ENCODE peak calls at places on chromosomes 4 and X, in eight cellular contexts. One of them, this sample, is unnamed.

GRCh38 chr4:54139332-54139731 is 39.4 kb downstream of the GSX2 start:
- DNase-seq in NCI-H2029 treated with DMSO at 0.1 percent for 48 hours: no peak
- DNase-seq in RPMI8226: no peak
- DNase-seq in MM.1S: no peak
- DNase-seq in activated CD4-positive, alpha-beta T cell treated with anti-CD3 and anti-CD28 coated beads, Interleukin-2, amount 50 U/mL, for 1 hour: no peak
- DNase-seq in bronchial epithelial cell: no peak
- DNase-seq in stimulated activated effector memory CD8-positive, alpha-beta T cell treated with anti-CD3 and anti-CD28 coated beads, Interleukin-12 subunit alpha, Interleukin-12 subunit beta, amount 100 ng/mL, for 72 hours: no peak
- DNase-seq in H7: no peak
- DNase-seq in this sample: no peak

GRCh38 chr4:13559414-13559813 is 15.1 kb upstream of the NKX3-2 start:
- DNase-seq in NCI-H2029 treated with DMSO at 0.1 percent for 48 hours: no peak
- DNase-seq in RPMI8226: no peak
- DNase-seq in MM.1S: no peak
- DNase-seq in activated CD4-positive, alpha-beta T cell treated with anti-CD3 and anti-CD28 coated beads, Interleukin-2, amount 50 U/mL, for 1 hour: no peak
- DNase-seq in bronchial epithelial cell: peak
- DNase-seq in stimulated activated effector memory CD8-positive, alpha-beta T cell treated with anti-CD3 and anti-CD28 coated beads, Interleukin-12 subunit alpha, Interleukin-12 subunit beta, amount 100 ng/mL, for 72 hours: no peak
- DNase-seq in H7: no peak
- DNase-seq in this sample: no peak

GRCh38 chrX:23644744-23645143 is 22.5 kb upstream of the PRDX4 start:
- DNase-seq in NCI-H2029 treated with DMSO at 0.1 percent for 48 hours: no peak
- DNase-seq in RPMI8226: no peak
- DNase-seq in MM.1S: no peak
- DNase-seq in activated CD4-positive, alpha-beta T cell treated with anti-CD3 and anti-CD28 coated beads, Interleukin-2, amount 50 U/mL, for 1 hour: no peak
- DNase-seq in bronchial epithelial cell: no peak
- DNase-seq in stimulated activated effector memory CD8-positive, alpha-beta T cell treated with anti-CD3 and anti-CD28 coated beads, Interleukin-12 subunit alpha, Interleukin-12 subunit beta, amount 100 ng/mL, for 72 hours: no peak
- DNase-seq in H7: no peak
- DNase-seq in this sample: no peak

GRCh38 chr4:52260507-52261302 is 209.6 kb downstream of the SPATA18 start:
- DNase-seq in NCI-H2029 treated with DMSO at 0.1 percent for 48 hours: no peak
- DNase-seq in RPMI8226: no peak
- DNase-seq in MM.1S: no peak
- DNase-seq in activated CD4-positive, alpha-beta T cell treated with anti-CD3 and anti-CD28 coated beads, Interleukin-2, amount 50 U/mL, for 1 hour: no peak
- DNase-seq in bronchial epithelial cell: no peak
- DNase-seq in stimulated activated effector memory CD8-positive, alpha-beta T cell treated with anti-CD3 and anti-CD28 coated beads, Interleukin-12 subunit alpha, Interleukin-12 subunit beta, amount 100 ng/mL, for 72 hours: no peak
- DNase-seq in H7: no peak
- DNase-seq in this sample: no peak

GRCh38 chr4:82493721-82494425 is 63.5 kb downstream of the ENOPH1 start:
- DNase-seq in NCI-H2029 treated with DMSO at 0.1 percent for 48 hours: no peak
- DNase-seq in RPMI8226: no peak
- DNase-seq in MM.1S: no peak
- DNase-seq in activated CD4-positive, alpha-beta T cell treated with anti-CD3 and anti-CD28 coated beads, Interleukin-2, amount 50 U/mL, for 1 hour: no peak
- DNase-seq in bronchial epithelial cell: peak
- DNase-seq in stimulated activated effector memory CD8-positive, alpha-beta T cell treated with anti-CD3 and anti-CD28 coated beads, Interleukin-12 subunit alpha, Interleukin-12 subunit beta, amount 100 ng/mL, for 72 hours: no peak
- DNase-seq in H7: no peak
- DNase-seq in this sample: no peak

GRCh38 chrX:155134255-155134654 is 62.9 kb downstream of the BRCC3 start:
- DNase-seq in NCI-H2029 treated with DMSO at 0.1 percent for 48 hours: peak
- DNase-seq in RPMI8226: no peak
- DNase-seq in MM.1S: no peak
- DNase-seq in activated CD4-positive, alpha-beta T cell treated with anti-CD3 and anti-CD28 coated beads, Interleukin-2, amount 50 U/mL, for 1 hour: no peak
- DNase-seq in bronchial epithelial cell: no peak
- DNase-seq in stimulated activated effector memory CD8-positive, alpha-beta T cell treated with anti-CD3 and anti-CD28 coated beads, Interleukin-12 subunit alpha, Interleukin-12 subunit beta, amount 100 ng/mL, for 72 hours: no peak
- DNase-seq in H7: no peak
- DNase-seq in this sample: no peak

GRCh38 chr4:187000281-187000680 is 276.6 kb upstream of the FAT1 start:
- DNase-seq in NCI-H2029 treated with DMSO at 0.1 percent for 48 hours: no peak
- DNase-seq in RPMI8226: no peak
- DNase-seq in MM.1S: no peak
- DNase-seq in activated CD4-positive, alpha-beta T cell treated with anti-CD3 and anti-CD28 coated beads, Interleukin-2, amount 50 U/mL, for 1 hour: no peak
- DNase-seq in bronchial epithelial cell: no peak
- DNase-seq in stimulated activated effector memory CD8-positive, alpha-beta T cell treated with anti-CD3 and anti-CD28 coated beads, Interleukin-12 subunit alpha, Interleukin-12 subunit beta, amount 100 ng/mL, for 72 hours: no peak
- DNase-seq in H7: no peak
- DNase-seq in this sample: no peak

GRCh38 chrX:1914606-1915365 is 299.9 kb downstream of the ASMT start:
- DNase-seq in NCI-H2029 treated with DMSO at 0.1 percent for 48 hours: no peak
- DNase-seq in RPMI8226: no peak
- DNase-seq in MM.1S: no peak
- DNase-seq in activated CD4-positive, alpha-beta T cell treated with anti-CD3 and anti-CD28 coated beads, Interleukin-2, amount 50 U/mL, for 1 hour: no peak
- DNase-seq in bronchial epithelial cell: no peak
- DNase-seq in stimulated activated effector memory CD8-positive, alpha-beta T cell treated with anti-CD3 and anti-CD28 coated beads, Interleukin-12 subunit alpha, Interleukin-12 subunit beta, amount 100 ng/mL, for 72 hours: no peak
- DNase-seq in H7: peak
- DNase-seq in this sample: no peak

GRCh38 chr4:127642169-127642568 is 9.4 kb downstream of the INTU start:
- DNase-seq in NCI-H2029 treated with DMSO at 0.1 percent for 48 hours: no peak
- DNase-seq in RPMI8226: no peak
- DNase-seq in MM.1S: no peak
- DNase-seq in activated CD4-positive, alpha-beta T cell treated with anti-CD3 and anti-CD28 coated beads, Interleukin-2, amount 50 U/mL, for 1 hour: no peak
- DNase-seq in bronchial epithelial cell: no peak
- DNase-seq in stimulated activated effector memory CD8-positive, alpha-beta T cell treated with anti-CD3 and anti-CD28 coated beads, Interleukin-12 subunit alpha, Interleukin-12 subunit beta, amount 100 ng/mL, for 72 hours: no peak
- DNase-seq in H7: no peak
- DNase-seq in this sample: no peak

GRCh38 chr4:112272292-112272691 is 13.4 kb downstream of the TIFA start:
- DNase-seq in NCI-H2029 treated with DMSO at 0.1 percent for 48 hours: no peak
- DNase-seq in RPMI8226: no peak
- DNase-seq in MM.1S: no peak
- DNase-seq in activated CD4-positive, alpha-beta T cell treated with anti-CD3 and anti-CD28 coated beads, Interleukin-2, amount 50 U/mL, for 1 hour: no peak
- DNase-seq in bronchial epithelial cell: no peak
- DNase-seq in stimulated activated effector memory CD8-positive, alpha-beta T cell treated with anti-CD3 and anti-CD28 coated beads, Interleukin-12 subunit alpha, Interleukin-12 subunit beta, amount 100 ng/mL, for 72 hours: no peak
- DNase-seq in H7: no peak
- DNase-seq in this sample: no peak

GRCh38 chr4:109701566-109702399 is 1.5 kb downstream of the CASP6 start:
- DNase-seq in NCI-H2029 treated with DMSO at 0.1 percent for 48 hours: no peak
- DNase-seq in RPMI8226: peak
- DNase-seq in MM.1S: peak
- DNase-seq in activated CD4-positive, alpha-beta T cell treated with anti-CD3 and anti-CD28 coated beads, Interleukin-2, amount 50 U/mL, for 1 hour: no peak
- DNase-seq in bronchial epithelial cell: peak
- DNase-seq in stimulated activated effector memory CD8-positive, alpha-beta T cell treated with anti-CD3 and anti-CD28 coated beads, Interleukin-12 subunit alpha, Interleukin-12 subunit beta, amount 100 ng/mL, for 72 hours: no peak
- DNase-seq in H7: peak
- DNase-seq in this sample: no peak

GRCh38 chr4:176885224-176885623 is 92.5 kb upstream of the VEGFC start:
- DNase-seq in NCI-H2029 treated with DMSO at 0.1 percent for 48 hours: no peak
- DNase-seq in RPMI8226: no peak
- DNase-seq in MM.1S: no peak
- DNase-seq in activated CD4-positive, alpha-beta T cell treated with anti-CD3 and anti-CD28 coated beads, Interleukin-2, amount 50 U/mL, for 1 hour: no peak
- DNase-seq in bronchial epithelial cell: peak
- DNase-seq in stimulated activated effector memory CD8-positive, alpha-beta T cell treated with anti-CD3 and anti-CD28 coated beads, Interleukin-12 subunit alpha, Interleukin-12 subunit beta, amount 100 ng/mL, for 72 hours: no peak
- DNase-seq in H7: no peak
- DNase-seq in this sample: no peak

GRCh38 chrX:139299309-139299708 is 231.2 kb upstream of the F9 start:
- DNase-seq in NCI-H2029 treated with DMSO at 0.1 percent for 48 hours: no peak
- DNase-seq in RPMI8226: no peak
- DNase-seq in MM.1S: no peak
- DNase-seq in activated CD4-positive, alpha-beta T cell treated with anti-CD3 and anti-CD28 coated beads, Interleukin-2, amount 50 U/mL, for 1 hour: no peak
- DNase-seq in bronchial epithelial cell: no peak
- DNase-seq in stimulated activated effector memory CD8-positive, alpha-beta T cell treated with anti-CD3 and anti-CD28 coated beads, Interleukin-12 subunit alpha, Interleukin-12 subunit beta, amount 100 ng/mL, for 72 hours: no peak
- DNase-seq in H7: no peak
- DNase-seq in this sample: no peak

GRCh38 chrX:39491548-39492297 is 606.0 kb downstream of the BCOR start:
- DNase-seq in NCI-H2029 treated with DMSO at 0.1 percent for 48 hours: no peak
- DNase-seq in RPMI8226: peak
- DNase-seq in MM.1S: peak
- DNase-seq in activated CD4-positive, alpha-beta T cell treated with anti-CD3 and anti-CD28 coated beads, Interleukin-2, amount 50 U/mL, for 1 hour: peak
- DNase-seq in bronchial epithelial cell: no peak
- DNase-seq in stimulated activated effector memory CD8-positive, alpha-beta T cell treated with anti-CD3 and anti-CD28 coated beads, Interleukin-12 subunit alpha, Interleukin-12 subunit beta, amount 100 ng/mL, for 72 hours: peak
- DNase-seq in H7: peak
- DNase-seq in this sample: no peak

GRCh38 chr4:149121015-149121404 is 678.8 kb upstream of the NR3C2 start:
- DNase-seq in NCI-H2029 treated with DMSO at 0.1 percent for 48 hours: no peak
- DNase-seq in RPMI8226: no peak
- DNase-seq in MM.1S: no peak
- DNase-seq in activated CD4-positive, alpha-beta T cell treated with anti-CD3 and anti-CD28 coated beads, Interleukin-2, amount 50 U/mL, for 1 hour: no peak
- DNase-seq in bronchial epithelial cell: no peak
- DNase-seq in stimulated activated effector memory CD8-positive, alpha-beta T cell treated with anti-CD3 and anti-CD28 coated beads, Interleukin-12 subunit alpha, Interleukin-12 subunit beta, amount 100 ng/mL, for 72 hours: no peak
- DNase-seq in H7: no peak
- DNase-seq in this sample: no peak

GRCh38 chrX:17359500-17359899 is 15.5 kb upstream of the NHS start:
- DNase-seq in NCI-H2029 treated with DMSO at 0.1 percent for 48 hours: no peak
- DNase-seq in RPMI8226: no peak
- DNase-seq in MM.1S: no peak
- DNase-seq in activated CD4-positive, alpha-beta T cell treated with anti-CD3 and anti-CD28 coated beads, Interleukin-2, amount 50 U/mL, for 1 hour: no peak
- DNase-seq in bronchial epithelial cell: no peak
- DNase-seq in stimulated activated effector memory CD8-positive, alpha-beta T cell treated with anti-CD3 and anti-CD28 coated beads, Interleukin-12 subunit alpha, Interleukin-12 subunit beta, amount 100 ng/mL, for 72 hours: no peak
- DNase-seq in H7: no peak
- DNase-seq in this sample: no peak

GRCh38 chr4:142443469-142443868 is 402.6 kb downstream of the INPP4B start:
- DNase-seq in NCI-H2029 treated with DMSO at 0.1 percent for 48 hours: no peak
- DNase-seq in RPMI8226: no peak
- DNase-seq in MM.1S: no peak
- DNase-seq in activated CD4-positive, alpha-beta T cell treated with anti-CD3 and anti-CD28 coated beads, Interleukin-2, amount 50 U/mL, for 1 hour: no peak
- DNase-seq in bronchial epithelial cell: no peak
- DNase-seq in stimulated activated effector memory CD8-positive, alpha-beta T cell treated with anti-CD3 and anti-CD28 coated beads, Interleukin-12 subunit alpha, Interleukin-12 subunit beta, amount 100 ng/mL, for 72 hours: no peak
- DNase-seq in H7: peak
- DNase-seq in this sample: no peak

GRCh38 chr4:156517546-156517945 is 454.1 kb downstream of the PDGFC start:
- DNase-seq in NCI-H2029 treated with DMSO at 0.1 percent for 48 hours: no peak
- DNase-seq in RPMI8226: no peak
- DNase-seq in MM.1S: no peak
- DNase-seq in activated CD4-positive, alpha-beta T cell treated with anti-CD3 and anti-CD28 coated beads, Interleukin-2, amount 50 U/mL, for 1 hour: no peak
- DNase-seq in bronchial epithelial cell: no peak
- DNase-seq in stimulated activated effector memory CD8-positive, alpha-beta T cell treated with anti-CD3 and anti-CD28 coated beads, Interleukin-12 subunit alpha, Interleukin-12 subunit beta, amount 100 ng/mL, for 72 hours: no peak
- DNase-seq in H7: no peak
- DNase-seq in this sample: no peak